ENCODE peak calls at places on chromosomes 6 and 20, in eight cellular contexts. P is NCI-H187; N is activated naive CD4-positive, alpha-beta T cell treated with Interleukin-2 at 50 U/mL for 16 hours; O is aorta; D is myocyte; H is activated B cell treated with CpG ODN at 0.5 μM for 24 hours; Y is H54; T is HFFc6. B is an unnamed sample.

GRCh38 chr20:47274449-47275108 is 81.9 kb downstream of the ZMYND8 start:
- DNase-seq in H (no peak), T (peak), O (no peak), D (peak), P (no peak), Y (peak), N (peak), B (peak)

GRCh38 chr6:108598316-108598863 is 37.7 kb downstream of the FOXO3 start:
- DNase-seq in Y (no peak), P (no peak), T (peak), D (peak), N (peak), O (no peak), H (no peak), B (peak)

GRCh38 chr20:40978761-40979160 is 49.9 kb upstream of the TOP1 start:
- DNase-seq in O (no peak), T (no peak), Y (no peak), H (no peak), N (no peak), D (no peak), P (no peak), B (no peak)

GRCh38 chr6:165984743-165985142 is 182.9 kb downstream of the TBXT start:
- DNase-seq in N (no peak), D (no peak), Y (no peak), O (no peak), T (no peak), H (no peak), P (no peak), B (no peak)

GRCh38 chr20:32906871-32907495 is 48.3 kb downstream of the EFCAB8 start:
- DNase-seq in T (no peak), N (no peak), O (no peak), Y (no peak), P (no peak), D (no peak), H (no peak), B (no peak)

GRCh38 chr20:32999603-33000250 is 4.5 kb downstream of the SUN5 start:
- DNase-seq in D (no peak), H (no peak), O (no peak), T (no peak), Y (no peak), P (no peak), N (no peak), B (no peak)

GRCh38 chr6:131216277-131216676 is 81.0 kb downstream of the AKAP7 start:
- DNase-seq in N (no peak), Y (no peak), D (no peak), O (no peak), P (no peak), H (no peak), T (no peak), B (no peak)

GRCh38 chr6:112038268-112038667 is 15.6 kb upstream of the CCN6 start:
- DNase-seq in P (no peak), T (no peak), Y (no peak), D (peak), N (no peak), H (no peak), O (peak), B (no peak)

GRCh38 chr20:22775671-22776139 is 191.3 kb upstream of the FOXA2 start:
- DNase-seq in P (no peak), Y (no peak), O (no peak), D (peak), N (no peak), T (no peak), H (no peak), B (no peak)

GRCh38 chr6:84074988-84075781 is 41.6 kb downstream of the MRAP2 start:
- DNase-seq in P (no peak), D (peak), O (no peak), T (no peak), H (no peak), N (no peak), Y (no peak), B (no peak)

GRCh38 chr6:132520953-132521352 is 8.0 kb upstream of the STX7 start:
- DNase-seq in D (no peak), H (no peak), Y (no peak), O (no peak), T (no peak), N (no peak), P (no peak), B (no peak)

GRCh38 chr20:19757487-19757972 is 528 bp upstream of the RIN2 start:
- DNase-seq in D (peak), H (peak), O (peak), P (no peak), N (no peak), Y (peak), T (peak), B (no peak)

GRCh38 chr20:36112112-36112511 is 42.4 kb upstream of the EPB41L1 start:
- DNase-seq in O (no peak), D (no peak), H (no peak), N (no peak), Y (no peak), T (no peak), P (no peak), B (no peak)

GRCh38 chr6:14129572-14129971 is 12.0 kb downstream of the CD83 start:
- DNase-seq in P (peak), T (peak), D (peak), Y (peak), N (no peak), H (no peak), O (no peak), B (peak)

GRCh38 chr20:51497542-51498467 is 44.7 kb downstream of the NFATC2 start:
- DNase-seq in D (no peak), N (peak), P (no peak), T (no peak), O (no peak), Y (no peak), H (peak), B (peak)

GRCh38 chr6:106356382-106356781 is 4.1 kb upstream of the CRYBG1 start:
- DNase-seq in N (no peak), T (no peak), D (no peak), Y (no peak), P (no peak), H (no peak), O (no peak), B (no peak)

GRCh38 chr6:36033935-36034334 is 6.3 kb downstream of the MAPK14 start:
- DNase-seq in P (no peak), Y (no peak), O (no peak), T (peak), D (peak), N (peak), H (no peak), B (no peak)

GRCh38 chr6:1479095-1479494 is 89.7 kb downstream of the FOXF2 start:
- DNase-seq in T (peak), N (no peak), O (no peak), H (no peak), Y (no peak), P (no peak), D (peak), B (no peak)

GRCh38 chr6:158819213-158819976 is at the start of gene EZR:
- DNase-seq in T (peak), P (peak), D (peak), Y (peak), H (peak), N (peak), O (peak), B (peak)

GRCh38 chr6:137653698-137654059 is 159.5 kb upstream of the OLIG3 start:
- DNase-seq in H (no peak), D (no peak), P (no peak), T (no peak), N (no peak), Y (no peak), O (no peak), B (no peak)

GRCh38 chr6:7238900-7239589 is 74.0 kb downstream of the SSR1 start:
- DNase-seq in P (peak), N (peak), T (peak), Y (peak), D (peak), O (peak), H (peak), B (peak)

GRCh38 chr20:1326031-1326930 is 2.7 kb downstream of the SDCBP2 start:
- DNase-seq in T (peak), Y (no peak), H (no peak), N (no peak), P (no peak), D (peak), O (no peak), B (peak)

GRCh38 chr20:4073852-4074741 is 58.7 kb upstream of the RNF24 start:
- DNase-seq in Y (no peak), D (peak), P (no peak), O (no peak), T (no peak), H (no peak), N (no peak), B (no peak)

GRCh38 chr20:21808863-21809664 is 103.6 kb downstream of the PAX1 start:
- DNase-seq in O (peak), D (no peak), H (peak), Y (peak), N (peak), P (peak), T (no peak), B (peak)

GRCh38 chr6:74070091-74070490 is 374.1 kb downstream of the CD109 start:
- DNase-seq in N (no peak), T (peak), P (no peak), D (no peak), O (no peak), Y (no peak), H (no peak), B (no peak)

GRCh38 chr20:29873946-29874345 is 1383.5 kb upstream of the DEFB115 start:
- DNase-seq in Y (no peak), N (peak), T (peak), H (no peak), P (no peak), D (peak), O (peak), B (peak)

GRCh38 chr6:35427851-35428321 is 24.3 kb upstream of the FANCE start:
- DNase-seq in D (no peak), O (no peak), H (no peak), Y (peak), N (no peak), T (peak), P (no peak), B (no peak)

GRCh38 chr20:38243617-38244016 is 16.9 kb downstream of the KIAA1755 start:
- DNase-seq in T (no peak), Y (no peak), P (no peak), N (no peak), D (no peak), H (no peak), O (no peak), B (no peak)